ENCODE peak calls at places on chromosomes 11 and 22, in seven cellular contexts. U is stomach; R is endodermal cell; G is mesendoderm; L is CD8-positive, alpha-beta T cell; V is GM06990; Z is left ventricle myocardium inferior. Y is an unnamed sample. For H3K27me3, the result is how much of the 10 kb centered on the place peaks cover.

GRCh38 chr11:17386331-17387084 is 2.0 kb downstream of the KCNJ11 start:
- DNase-seq in L (peak), Z (peak), V (peak), G (peak), R (peak), U (peak), Y (peak)

GRCh38 chr11:76047766-76048165 is 158.5 kb downstream of the WNT11 start:
- DNase-seq in R (no peak), Z (no peak), G (no peak), L (no peak), V (no peak), U (no peak), Y (no peak)

GRCh38 chr11:5596611-5597201 is at the start of gene TRIM6:
- DNase-seq in R (peak), L (no peak), G (peak), Z (peak), U (peak), V (peak), Y (peak)

GRCh38 chr11:109586789-109587188 is 164.8 kb downstream of the C11orf87 start:
- DNase-seq in V (no peak), Z (no peak), G (peak), U (no peak), R (no peak), L (no peak), Y (no peak)

GRCh38 chr11:64519541-64519940 is 71.5 kb upstream of the SLC22A12 start:
- DNase-seq in G (no peak), R (no peak), Z (no peak), V (no peak), L (no peak), U (no peak), Y (no peak)

GRCh38 chr22:36765943-36766450 is 9.9 kb downstream of the IFT27 start:
- DNase-seq in G (no peak), U (no peak), R (peak), L (no peak), Z (no peak), V (no peak), Y (no peak)

GRCh38 chr22:50141462-50141861 is 29.1 kb upstream of the PANX2 start:
- DNase-seq in L (no peak), Z (no peak), G (no peak), U (no peak), V (no peak), R (no peak), Y (peak)

GRCh38 chr22:31271026-31271425 is 21.3 kb downstream of the PIK3IP1 start:
- DNase-seq in V (no peak), R (no peak), U (no peak), G (peak), Z (no peak), L (no peak), Y (no peak)

GRCh38 chr11:34997872-34998548 is 81.6 kb downstream of the PDHX start:
- DNase-seq in G (no peak), U (no peak), Z (no peak), L (no peak), R (no peak), V (no peak), Y (no peak)

GRCh38 chr11:1149545-1149944 is 8.2 kb upstream of the MUC5AC start:
- DNase-seq in U (no peak), L (no peak), V (no peak), R (no peak), G (no peak), Z (no peak), Y (peak)

GRCh38 chr11:18757742-18758294 is 31.8 kb upstream of the IGSF22 start:
- DNase-seq in L (no peak), V (no peak), Z (no peak), U (no peak), R (no peak), G (no peak), Y (no peak)

GRCh38 chr11:33868646-33869461 is 23.0 kb downstream of the LMO2 start:
- DNase-seq in R (peak), U (no peak), G (no peak), V (peak), L (no peak), Z (no peak), Y (peak)

GRCh38 chr11:8656291-8656690 is 26.2 kb downstream of the TRIM66 start:
- DNase-seq in R (no peak), G (no peak), L (no peak), V (no peak), Z (no peak), U (no peak), Y (no peak)

GRCh38 chr22:44402196-44403111 is 89.7 kb upstream of the SHISAL1 start:
- DNase-seq in V (no peak), U (no peak), G (no peak), R (peak), Z (peak), L (no peak), Y (peak)

GRCh38 chr11:9852465-9852864 is 188.6 kb downstream of the SWAP70 start:
- DNase-seq in U (no peak), G (no peak), R (no peak), V (no peak), Z (no peak), L (no peak), Y (no peak)

GRCh38 chr22:46557736-46558480 is 20.5 kb upstream of the CELSR1 start:
- DNase-seq in Z (peak), U (peak), R (no peak), V (no peak), G (no peak), L (no peak), Y (no peak)

GRCh38 chr11:14335712-14336111 is 23.3 kb downstream of the RRAS2 start:
- DNase-seq in G (no peak), Z (no peak), U (no peak), R (no peak), L (no peak), V (no peak), Y (no peak)

GRCh38 chr22:37906364-37907008 is 389 bp downstream of the MICALL1 start:
- DNase-seq in Z (peak), U (no peak), R (no peak), G (no peak), L (peak), V (peak), Y (peak)

GRCh38 chr22:25475554-25476022 is 88.9 kb upstream of the GRK3 start:
- DNase-seq in Z (no peak), G (peak), R (no peak), V (no peak), L (no peak), U (no peak), Y (no peak)

GRCh38 chr22:49440931-49441330 is 386.7 kb downstream of the BRD1 start:
- DNase-seq in U (no peak), L (no peak), G (no peak), Z (no peak), R (peak), V (no peak), Y (no peak)

GRCh38 chr11:2138075-2138435 is 1.1 kb downstream of the IGF2 start:
- DNase-seq in R (peak), V (no peak), L (no peak), G (no peak), Z (no peak), U (no peak), Y (peak)

GRCh38 chr11:61172353-61172752 is 11.1 kb upstream of the VPS37C start:
- DNase-seq in Z (no peak), G (no peak), R (no peak), V (no peak), L (no peak), U (peak), Y (peak)

GRCh38 chr11:69656536-69657455 is 15.8 kb downstream of the CCND1 start:
- DNase-seq in V (no peak), L (no peak), Z (no peak), U (no peak), R (peak), G (no peak), Y (peak)

GRCh38 chr11:69062169-69062855 is 13.6 kb downstream of the TPCN2 start:
- DNase-seq in L (peak), V (no peak), G (no peak), R (no peak), U (no peak), Z (no peak), Y (no peak)

GRCh38 chr22:18035740-18036139 is 11.4 kb upstream of the MICAL3 start:
- DNase-seq in L (no peak), R (no peak), V (no peak), U (peak), G (no peak), Z (peak), Y (peak)

DNA sequence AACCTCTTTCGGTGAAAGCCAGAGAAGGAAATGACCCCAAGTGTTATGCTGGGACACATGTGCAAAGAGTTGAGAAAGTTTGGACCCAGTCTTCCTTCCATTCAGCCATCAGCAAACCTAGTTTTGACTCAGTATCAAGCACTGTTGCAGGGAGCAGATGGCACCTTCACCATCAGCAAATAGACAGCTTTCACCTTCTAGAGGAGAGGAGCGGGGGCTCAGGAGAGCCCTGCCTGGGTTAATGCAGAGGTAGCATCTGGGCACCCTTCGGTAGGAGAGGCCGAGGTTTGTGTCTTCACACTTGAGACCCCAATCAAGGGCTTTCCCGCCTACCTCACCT is 16.2 kb upstream of the MFRP start:
- DNase-seq in V (no peak), U (no peak), G (no peak), Z (no peak), R (peak), L (no peak), Y (no peak)
- H3K4me3 ChIP-seq in V (no peak), U (peak), G (no peak), Z (peak), R (peak), L (no peak), Y (no peak)

DNA sequence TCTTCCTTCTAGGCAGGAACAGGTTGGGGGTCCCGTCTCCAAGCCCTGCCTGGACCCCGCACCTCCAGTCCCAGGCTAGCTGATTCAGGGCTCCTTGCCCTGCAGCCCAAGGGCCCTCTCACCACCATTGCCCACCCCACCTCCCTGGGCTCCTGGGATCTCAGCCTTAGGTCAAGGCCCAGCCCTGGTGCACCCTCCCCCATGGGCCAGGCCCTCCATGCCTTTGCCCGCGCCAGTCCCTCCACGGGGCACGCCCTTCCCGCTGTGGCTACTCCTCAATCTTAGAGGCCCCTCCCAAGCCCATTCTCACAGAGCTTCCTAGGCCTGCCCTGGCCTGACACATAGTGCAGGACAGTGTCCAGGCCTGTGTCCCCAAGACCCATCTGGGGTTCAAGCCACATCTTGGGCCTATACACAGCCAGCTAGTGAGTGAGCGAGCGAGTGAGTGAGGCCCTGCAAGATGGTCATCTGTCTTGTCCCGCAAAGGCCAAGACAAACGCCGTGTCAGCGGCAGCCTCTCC is 6.9 kb downstream of the GP1BB start:
- DNase-seq in L (no peak), G (no peak), R (no peak), Z (no peak), V (no peak), U (no peak), Y (no peak)
- H3K27me3 ChIP-seq in L (under half), G (under half), R (half or more), Z (under half), V (under half), U (under half), Y (under half)

GRCh38 chr11:71446942-71447688 is 1.1 kb downstream of the DHCR7 start:
- DNase-seq in U (no peak), Z (no peak), V (no peak), R (no peak), G (peak), L (no peak), Y (no peak)
- H3K4me3 ChIP-seq in U (peak), Z (peak), V (peak), R (peak), G (peak), L (peak), Y (peak)

DNA sequence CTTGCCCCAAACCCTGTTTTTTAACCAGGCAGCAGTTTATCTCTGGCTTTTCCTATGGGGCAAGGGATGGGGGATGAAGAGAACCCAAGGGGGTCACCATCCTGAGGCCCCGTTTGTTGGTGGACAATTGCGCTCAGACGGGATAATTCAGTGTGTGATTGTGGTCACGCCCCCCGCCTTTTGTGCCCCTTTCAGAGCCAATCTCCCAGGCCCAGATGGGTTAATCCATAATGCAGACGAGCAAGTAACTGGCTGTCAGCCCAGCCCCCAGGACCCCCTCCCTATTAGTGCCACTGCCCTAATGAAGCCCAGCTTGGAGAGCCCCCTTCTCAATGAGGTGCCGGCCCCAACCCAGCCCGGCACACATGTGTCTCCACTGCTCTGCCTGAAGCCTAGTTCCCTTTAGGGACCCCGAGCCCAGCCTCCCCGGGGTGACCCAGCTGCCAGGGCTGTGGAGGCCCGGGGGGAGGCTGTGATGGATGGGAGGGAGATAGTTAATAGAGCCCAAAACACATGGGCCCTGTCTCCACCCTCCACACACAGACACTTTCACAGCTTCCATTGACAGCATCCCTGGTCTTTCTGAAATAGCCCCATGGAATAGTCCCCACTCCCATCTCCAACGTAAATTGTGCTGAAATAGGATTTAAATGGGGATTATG is 19.0 kb upstream of the ROBO3 start:
- DNase-seq in V (no peak), Z (no peak), G (no peak), R (no peak), L (no peak), U (no peak), Y (no peak)
- H3K27me3 ChIP-seq in V (under half), Z (half or more), G (half or more), R (half or more), L (under half), U (half or more), Y (half or more)

GRCh38 chr22:23838686-23839468 is at the start of gene DERL3:
- DNase-seq in G (peak), Z (peak), U (peak), R (peak), L (peak), V (peak), Y (peak)
- H3K4me3 ChIP-seq in G (peak), Z (peak), U (peak), R (peak), L (peak), V (peak), Y (peak)

GRCh38 chr11:107018902-107019493 is 722 bp upstream of the GUCY1A2 start:
- DNase-seq in Z (peak), U (peak), V (peak), L (no peak), G (peak), R (peak), Y (peak)
- H3K27me3 ChIP-seq in Z (half or more), U (half or more), V (under half), L (under half), G (under half), R (half or more), Y (under half)

GRCh38 chr11:128830836-128831780 is 36.0 kb downstream of the KCNJ1 start:
- DNase-seq in V (peak), R (peak), Z (peak), L (peak), G (peak), U (peak), Y (peak)
- H3K4me3 ChIP-seq in V (no peak), R (no peak), Z (peak), L (peak), G (no peak), U (peak), Y (no peak)

Y was measured in H7.